ENCODE peak calls at places on chromosomes 11 and 22, in five cellular contexts. W is anterior cingulate cortex, U is NCI-H1436, C is activated T-cell treated with anti-CD3 and anti-CD28 coated beads for 1 hour, F is frontal cortex. H is an unnamed sample.

GRCh38 chr11:111370902-111371578 is 8.0 kb downstream of the POU2AF1 start:
- DNase-seq in W (no peak), U (no peak), C (no peak), F (no peak), H (no peak)

GRCh38 chr11:6625156-6625831 is 6.1 kb upstream of the TPP1 start:
- DNase-seq in W (no peak), U (no peak), C (no peak), F (no peak), H (no peak)

GRCh38 chr22:36237462-36238347 is 1.6 kb downstream of the APOL2 start:
- DNase-seq in W (no peak), U (no peak), C (no peak), F (no peak), H (no peak)

GRCh38 chr11:44016129-44016528 is 31.7 kb upstream of the ACCSL start:
- DNase-seq in W (no peak), U (no peak), C (no peak), F (no peak), H (no peak)

GRCh38 chr11:86952933-86953637 is 2.1 kb downstream of the FZD4 start:
- DNase-seq in W (no peak), U (no peak), C (no peak), F (no peak), H (no peak)

GRCh38 chr22:24089951-24090350 is 78.8 kb downstream of the CABIN1 start:
- DNase-seq in W (no peak), U (no peak), C (no peak), F (no peak), H (no peak)

GRCh38 chr22:28139993-28140392 is 220.9 kb upstream of the PITPNB start:
- DNase-seq in W (no peak), U (no peak), C (no peak), F (no peak), H (no peak)

GRCh38 chr11:21511835-21512440 is 680.9 kb upstream of the ANO5 start:
- DNase-seq in W (peak), U (peak), C (no peak), F (no peak), H (peak)

GRCh38 chr22:40397436-40397835 is 27.0 kb downstream of the SGSM3 start:
- DNase-seq in W (no peak), U (no peak), C (no peak), F (no peak), H (no peak)

GRCh38 chr22:24833881-24834495 is 28.0 kb downstream of the SGSM1 start:
- DNase-seq in W (no peak), U (no peak), C (no peak), F (no peak), H (no peak)

GRCh38 chr11:8714622-8715225 is 32.1 kb downstream of the RPL27A start:
- DNase-seq in W (no peak), U (no peak), C (no peak), F (no peak), H (no peak)

GRCh38 chr11:14350215-14350614 is 8.8 kb downstream of the RRAS2 start:
- DNase-seq in W (no peak), U (no peak), C (no peak), F (no peak), H (no peak)

GRCh38 chr11:94067010-94067409 is 45.9 kb downstream of the HEPHL1 start:
- DNase-seq in W (no peak), U (no peak), C (no peak), F (no peak), H (no peak)

GRCh38 chr11:26849009-26849408 is 127.1 kb upstream of the SLC5A12 start:
- DNase-seq in W (no peak), U (no peak), C (no peak), F (no peak), H (no peak)

GRCh38 chr11:75301602-75302345 is 49.7 kb downstream of the ARRB1 start:
- DNase-seq in W (no peak), U (no peak), C (no peak), F (no peak), H (no peak)

GRCh38 chr11:29159552-29160465 is 857.0 kb downstream of the KCNA4 start:
- DNase-seq in W (peak), U (peak), C (no peak), F (no peak), H (no peak)

GRCh38 chr22:32583921-32584335 is 109.3 kb downstream of the FBXO7 start:
- DNase-seq in W (no peak), U (no peak), C (no peak), F (no peak), H (no peak)

GRCh38 chr22:32528984-32529982 is 54.7 kb downstream of the FBXO7 start:
- DNase-seq in W (peak), U (peak), C (peak), F (peak), H (peak)

GRCh38 chr11:42205518-42205917 is 746.1 kb upstream of the LRRC4C start:
- DNase-seq in W (no peak), U (no peak), C (no peak), F (no peak), H (no peak)

GRCh38 chr11:30489076-30489475 is 97.1 kb downstream of the MPPED2 start:
- DNase-seq in W (no peak), U (no peak), C (no peak), F (no peak), H (no peak)

GRCh38 chr11:103067118-103067517 is 24.8 kb downstream of the DCUN1D5 start:
- DNase-seq in W (no peak), U (no peak), C (no peak), F (no peak), H (no peak)

GRCh38 chr22:39128508-39128907 is 24.0 kb downstream of the CBX7 start:
- DNase-seq in W (no peak), U (no peak), C (no peak), F (no peak), H (no peak)

H was measured in CMK.